ENCODE peak calls at places on chromosome 5, in seven cellular contexts. I, L, M, V, U, P and O are unnamed samples.

GRCh38 chr5:116361171-116361967 is 213.3 kb downstream of the SEMA6A start:
- DNase-seq in I (peak; percentile 55), L (peak; percentile 59), M (no peak), V (peak; percentile 43), U (peak; percentile 15), P (no peak), O (no peak)

GRCh38 chr5:90294604-90295003 is 115.0 kb downstream of the CETN3 start:
- DNase-seq in I (no peak), L (no peak), M (no peak), V (no peak), U (no peak), P (peak; percentile 5), O (peak; percentile 9)

GRCh38 chr5:169272111-169272510 is 28.8 kb downstream of the SLIT3 start:
- DNase-seq in I (no peak), L (no peak), M (no peak), V (no peak), U (no peak), P (no peak), O (no peak)

GRCh38 chr5:42064821-42065220 is 139.7 kb downstream of the FBXO4 start:
- DNase-seq in I (no peak), L (peak; percentile 69), M (no peak), V (no peak), U (no peak), P (no peak), O (no peak)

GRCh38 chr5:98513378-98513777 is 260.1 kb upstream of the RGMB start:
- DNase-seq in I (no peak), L (no peak), M (no peak), V (no peak), U (no peak), P (no peak), O (no peak)

GRCh38 chr5:88238732-88239131 is 29.9 kb downstream of the TMEM161B start:
- DNase-seq in I (no peak), L (no peak), M (no peak), V (no peak), U (no peak), P (no peak), O (no peak)

GRCh38 chr5:32023816-32024215 is 150.3 kb downstream of the GOLPH3 start:
- DNase-seq in I (no peak), L (no peak), M (no peak), V (no peak), U (no peak), P (no peak), O (no peak)

GRCh38 chr5:388266-389196 is 54.4 kb upstream of the EXOC3 start:
- DNase-seq in I (no peak), L (no peak), M (no peak), V (no peak), U (no peak), P (peak; percentile 12), O (no peak)

GRCh38 chr5:119411291-119411934 is 40.9 kb upstream of the HSD17B4 start:
- DNase-seq in I (peak; percentile 53), L (peak; percentile 95), M (no peak), V (peak; percentile 77), U (peak; percentile 54), P (peak; percentile 35), O (no peak)

GRCh38 chr5:119412828-119413227 is 39.5 kb upstream of the HSD17B4 start:
- DNase-seq in I (no peak), L (no peak), M (no peak), V (no peak), U (no peak), P (no peak), O (no peak)

GRCh38 chr5:119411935-119412623 is 40.2 kb upstream of the HSD17B4 start:
- DNase-seq in I (peak; percentile 85), L (peak; percentile 84), M (peak; percentile 45), V (peak; percentile 57), U (peak; percentile 71), P (peak; percentile 79), O (peak; percentile 80)

GRCh38 chr5:119409235-119409815 is 43.0 kb upstream of the HSD17B4 start:
- DNase-seq in I (no peak), L (no peak), M (no peak), V (no peak), U (no peak), P (peak; percentile 76), O (peak; percentile 60)

DNA sequence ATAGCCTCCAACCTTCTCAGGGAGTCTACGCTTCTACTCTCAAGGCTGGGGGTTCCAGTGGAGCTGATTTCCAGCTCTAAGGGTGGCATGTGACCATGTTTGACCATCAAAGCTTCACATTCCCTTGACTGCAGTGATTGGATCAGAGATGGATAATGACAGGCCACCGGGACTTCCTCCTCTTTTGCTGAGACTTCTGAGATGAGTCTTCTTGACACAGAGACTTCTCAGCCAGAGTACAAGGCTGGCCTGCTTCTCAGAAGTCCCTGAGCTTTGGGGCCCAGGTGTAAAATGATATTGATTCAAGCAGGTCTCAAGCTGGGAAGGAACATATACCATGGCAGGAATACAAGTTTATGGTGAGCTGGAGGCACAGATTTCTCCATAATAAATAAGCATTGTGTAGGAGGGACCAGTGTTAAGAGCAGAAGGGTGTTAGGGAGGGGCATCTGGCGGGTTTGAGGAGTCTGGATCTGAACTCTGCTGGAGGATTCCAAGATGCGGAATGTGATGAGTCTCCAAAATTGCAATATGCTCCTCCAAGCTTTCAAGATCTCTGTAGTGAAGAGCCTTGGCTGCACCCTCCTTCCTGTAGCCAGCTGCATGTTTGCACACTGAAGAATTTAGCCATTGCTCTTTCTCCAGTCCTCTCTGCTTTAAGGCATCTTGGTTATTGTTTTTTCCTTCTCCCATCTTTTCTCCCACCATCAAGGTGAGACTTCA is 41.7 kb upstream of the HSD17B4 start:
- DNase-seq in I (no peak), L (no peak), M (no peak), V (no peak), U (peak; percentile 66), P (no peak), O (no peak)
- H3K4me3 ChIP-seq in I (no peak overlapping the region), L (no peak overlapping the region), M (no peak overlapping the region), V (no peak overlapping the region), U (no peak overlapping the region), P (no peak overlapping the region), O (no peak overlapping the region)

GRCh38 chr5:157275403-157275802 is 9.5 kb downstream of the CYFIP2 start:
- DNase-seq in I (no peak), L (no peak), M (no peak), V (no peak), U (no peak), P (no peak), O (no peak)

GRCh38 chr5:157269763-157270272 is 3.9 kb downstream of the CYFIP2 start:
- DNase-seq in I (no peak), L (peak; percentile 19), M (no peak), V (no peak), U (no peak), P (no peak), O (no peak)

GRCh38 chr5:157269165-157269671 is 3.3 kb downstream of the CYFIP2 start:
- DNase-seq in I (no peak), L (peak; percentile 93), M (no peak), V (peak; percentile 15), U (no peak), P (peak; percentile 49), O (no peak)

GRCh38 chr5:157273131-157273556 is 7.2 kb downstream of the CYFIP2 start:
- DNase-seq in I (no peak), L (no peak), M (no peak), V (no peak), U (no peak), P (peak; percentile 81), O (peak; percentile 57)

DNA sequence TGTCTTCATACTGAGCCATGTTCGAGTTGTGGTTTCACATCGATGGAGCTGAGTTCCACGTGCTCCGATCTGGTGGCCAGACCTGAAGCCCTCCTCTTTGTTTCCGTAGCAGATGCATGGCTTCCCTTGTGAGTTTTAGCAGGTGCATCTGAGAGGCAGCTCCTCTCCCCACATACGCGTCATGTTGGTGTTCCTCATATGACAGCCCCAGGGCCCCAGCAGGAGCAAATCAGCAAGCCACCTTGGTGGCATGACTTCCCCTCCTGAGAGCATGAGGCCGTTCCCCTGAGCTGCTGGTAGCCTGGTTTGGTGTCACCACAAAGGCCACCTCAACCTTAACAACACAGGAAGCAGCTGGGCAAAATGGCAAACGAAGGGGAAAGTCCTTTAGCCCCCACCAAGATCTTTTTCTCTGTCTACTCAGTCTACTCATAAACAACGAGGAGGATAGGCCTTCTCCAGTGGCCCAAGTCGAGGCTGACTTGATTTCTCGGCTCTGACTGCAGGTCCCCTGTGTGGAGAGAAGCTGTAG is 5.9 kb downstream of the CYFIP2 start:
- DNase-seq in I (no peak), L (no peak), M (peak; percentile 82), V (no peak), U (no peak), P (peak; percentile 98), O (peak; percentile 99)
- H3K4me3 ChIP-seq in I (no peak overlapping the region), L (no peak overlapping the region), M (peak overlapping the region; percentile 33), V (no peak overlapping the region), U (no peak overlapping the region), P (peak overlapping the region; percentile 82), O (peak overlapping the region; percentile 31)

GRCh38 chr5:151237685-151238084 is 13.8 kb upstream of the CCDC69 start:
- DNase-seq in I (no peak), L (no peak), M (no peak), V (no peak), U (no peak), P (no peak), O (no peak)

GRCh38 chr5:151236888-151237287 is 13.0 kb upstream of the CCDC69 start:
- DNase-seq in I (no peak), L (no peak), M (no peak), V (no peak), U (no peak), P (no peak), O (no peak)

GRCh38 chr5:151231359-151231758 is 7.5 kb upstream of the CCDC69 start:
- DNase-seq in I (no peak), L (no peak), M (no peak), V (no peak), U (no peak), P (no peak), O (no peak)

GRCh38 chr5:151233576-151234202 is 9.8 kb upstream of the CCDC69 start:
- DNase-seq in I (no peak), L (no peak), M (no peak), V (no peak), U (no peak), P (peak; percentile 90), O (no peak)

DNA sequence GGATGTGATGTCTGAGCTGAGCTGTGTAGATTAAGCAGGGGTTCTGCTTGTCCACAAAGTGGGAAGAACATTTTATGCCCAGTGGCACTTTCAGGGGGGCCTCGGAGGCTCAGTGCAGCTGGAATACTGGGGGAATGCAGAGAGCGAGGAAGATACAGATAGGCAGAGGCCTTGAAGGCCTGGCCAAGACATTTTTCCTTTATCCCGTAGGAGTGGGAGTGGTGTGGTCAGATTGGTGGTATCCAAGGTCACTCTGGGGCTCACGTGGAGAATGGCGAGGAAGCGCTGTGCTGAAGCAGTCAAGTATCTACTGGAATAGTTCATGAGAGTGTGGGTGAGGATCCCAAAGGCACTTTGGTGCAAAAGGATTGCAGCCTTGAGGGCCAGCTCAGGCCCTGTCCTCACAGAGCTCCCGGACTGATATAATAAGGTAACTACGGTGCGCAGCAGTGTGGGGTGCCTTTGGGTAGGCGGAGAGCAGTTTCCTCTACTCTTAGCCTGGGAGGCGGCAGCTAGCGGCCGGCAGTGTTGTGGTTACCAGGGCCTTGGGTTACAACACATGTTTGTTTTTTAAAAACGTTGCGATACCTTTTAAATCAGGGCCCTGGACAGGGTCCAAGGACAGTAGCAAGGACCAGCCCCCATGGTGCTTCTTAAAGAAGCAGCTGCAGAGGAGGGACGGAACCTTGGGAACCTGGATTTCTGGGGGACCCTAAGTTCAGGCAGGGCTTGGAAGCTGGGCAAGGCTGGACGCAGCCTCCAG is 10.8 kb upstream of the CCDC69 start:
- DNase-seq in I (peak; percentile 96), L (no peak), M (no peak), V (peak; percentile 25), U (peak; percentile 47), P (peak; percentile 78), O (no peak)
- H3K4me3 ChIP-seq in I (no peak overlapping the region), L (no peak overlapping the region), M (peak overlapping the region; percentile 25), V (no peak overlapping the region), U (no peak overlapping the region), P (peak overlapping the region; percentile 57), O (no peak overlapping the region)

GRCh38 chr5:1882337-1883119 is at the start of gene IRX4:
- DNase-seq in I (peak; percentile 21), L (peak; percentile 59), M (no peak), V (peak; percentile 17), U (no peak), P (no peak), O (no peak)

GRCh38 chr5:1883925-1884637 is 1.4 kb upstream of the IRX4 start:
- DNase-seq in I (no peak), L (peak; percentile 84), M (no peak), V (no peak), U (no peak), P (no peak), O (no peak)

GRCh38 chr5:1881731-1882336 is 891 bp downstream of the IRX4 start:
- DNase-seq in I (no peak), L (no peak), M (no peak), V (no peak), U (no peak), P (no peak), O (no peak)

GRCh38 chr5:1884638-1885475 is 2.1 kb upstream of the IRX4 start:
- DNase-seq in I (no peak), L (peak; percentile 8), M (no peak), V (no peak), U (no peak), P (no peak), O (no peak)

GRCh38 chr5:1883120-1883924 is 597 bp upstream of the IRX4 start:
- DNase-seq in I (no peak), L (peak; percentile 58), M (no peak), V (no peak), U (no peak), P (no peak), O (no peak)
- H3K4me3 ChIP-seq in I (peak overlapping the region; percentile 92), L (peak overlapping the region; percentile 67), M (no peak overlapping the region), V (no peak overlapping the region), U (no peak overlapping the region), P (no peak overlapping the region), O (no peak overlapping the region)